ENCODE peak calls at places on chromosome 12, in nine cellular contexts. H is astrocyte of the spinal cord, S is fibroblast of the aortic adventitia, X is fibroblast of pulmonary artery, L is HFF-Myc, O is lower lobe of right lung, U is sigmoid colon, D is cardiac muscle cell, C is kidney. E is an unnamed sample.

GRCh38 chr12:60577607-60578006 is 981.8 kb downstream of the SLC16A7 start:
- DNase-seq in H (no peak), S (no peak), X (no peak), L (no peak), O (no peak), U (no peak), D (no peak), C (no peak), E (no peak)

GRCh38 chr12:45285717-45286116 is 69.8 kb downstream of the ANO6 start:
- DNase-seq in H (no peak), S (no peak), X (no peak), L (no peak), O (no peak), U (no peak), D (no peak), C (no peak), E (no peak)

GRCh38 chr12:70721216-70721615 is 84.0 kb upstream of the PTPRB start:
- DNase-seq in H (no peak), S (no peak), X (no peak), L (no peak), O (no peak), U (no peak), D (no peak), C (no peak), E (no peak)

GRCh38 chr12:80892597-80893445 is 44.9 kb downstream of the LIN7A start:
- DNase-seq in H (peak; percentile 67), S (no peak), X (no peak), L (peak; percentile 3), O (no peak), U (no peak), D (no peak), C (no peak), E (no peak)

GRCh38 chr12:94922561-94922960 is 80.9 kb downstream of the NDUFA12 start:
- DNase-seq in H (peak; percentile 12), S (no peak), X (no peak), L (no peak), O (no peak), U (no peak), D (no peak), C (no peak), E (no peak)

GRCh38 chr12:24038211-24038997 is 88.9 kb upstream of the SOX5 start:
- DNase-seq in H (no peak), S (peak; percentile 8), X (peak; percentile 30), L (no peak), O (no peak), U (no peak), D (no peak), C (no peak), E (no peak)

GRCh38 chr12:4118601-4119156 is 154.9 kb upstream of the CCND2 start:
- DNase-seq in H (no peak), S (no peak), X (no peak), L (no peak), O (no peak), U (peak; percentile 40), D (no peak), C (peak; percentile 51), E (no peak)

GRCh38 chr12:97503073-97503472 is 40.5 kb downstream of the RMST start:
- DNase-seq in H (no peak), S (no peak), X (no peak), L (no peak), O (no peak), U (no peak), D (no peak), C (no peak), E (no peak)

GRCh38 chr12:89179983-89180382 is 172.3 kb downstream of the DUSP6 start:
- DNase-seq in H (peak; percentile 78), S (peak; percentile 98), X (peak; percentile 97), L (peak; percentile 94), O (no peak), U (peak; percentile 82), D (no peak), C (no peak), E (peak; percentile 99)

GRCh38 chr12:6376079-6376941 is 947 bp upstream of the SCNN1A start:
- DNase-seq in H (peak; percentile 68), S (peak; percentile 78), X (peak; percentile 76), L (no peak), O (peak; percentile 90), U (peak; percentile 85), D (peak; percentile 53), C (peak; percentile 96), E (peak; percentile 57)

GRCh38 chr12:6375269-6376078 is at the start of gene SCNN1A:
- DNase-seq in H (no peak), S (no peak), X (no peak), L (no peak), O (peak; percentile 85), U (peak; percentile 64), D (no peak), C (peak; percentile 95), E (no peak)

GRCh38 chr12:6378709-6379427 is 3.5 kb upstream of the SCNN1A start:
- DNase-seq in H (no peak), S (no peak), X (no peak), L (no peak), O (peak; percentile 34), U (peak; percentile 60), D (no peak), C (no peak), E (no peak)

GRCh38 chr12:6377667-6377994 is 2.3 kb upstream of the SCNN1A start:
- DNase-seq in H (no peak), S (no peak), X (no peak), L (no peak), O (peak; percentile 86), U (peak; percentile 62), D (no peak), C (peak; percentile 90), E (no peak)

GRCh38 chr12:6376965-6377666 is 1.8 kb upstream of the SCNN1A start:
- DNase-seq in H (no peak), S (no peak), X (no peak), L (no peak), O (no peak), U (no peak), D (no peak), C (no peak), E (no peak)
- H3K4me3 ChIP-seq in H (no peak overlapping the region), S (no peak overlapping the region), X (no peak overlapping the region), L (no peak overlapping the region), O (peak overlapping the region; percentile 23), U (no peak overlapping the region), D (no peak overlapping the region), C (peak overlapping the region; percentile 44), E (no peak overlapping the region)

GRCh38 chr12:103021538-103022218 is 64.2 kb downstream of the ASCL1 start:
- DNase-seq in H (no peak), S (no peak), X (no peak), L (no peak), O (no peak), U (no peak), D (no peak), C (no peak), E (no peak)
- TF ChIP-seq CTCF in H (no peak), S (no peak), X (no peak), L (no peak), O (no peak), U (no peak), D (no peak), C (no peak), E (no peak)

GRCh38 chr12:125299840-125300239 is 234.6 kb downstream of the AACS start:
- DNase-seq in H (no peak), S (no peak), X (no peak), L (no peak), O (no peak), U (no peak), D (no peak), C (no peak), E (no peak)

GRCh38 chr12:125300249-125300648 is 235.0 kb downstream of the AACS start:
- DNase-seq in H (no peak), S (no peak), X (no peak), L (no peak), O (no peak), U (no peak), D (no peak), C (no peak), E (no peak)

GRCh38 chr12:125305221-125305620 is 240.0 kb downstream of the AACS start:
- DNase-seq in H (no peak), S (no peak), X (no peak), L (no peak), O (no peak), U (no peak), D (no peak), C (no peak), E (no peak)

DNA sequence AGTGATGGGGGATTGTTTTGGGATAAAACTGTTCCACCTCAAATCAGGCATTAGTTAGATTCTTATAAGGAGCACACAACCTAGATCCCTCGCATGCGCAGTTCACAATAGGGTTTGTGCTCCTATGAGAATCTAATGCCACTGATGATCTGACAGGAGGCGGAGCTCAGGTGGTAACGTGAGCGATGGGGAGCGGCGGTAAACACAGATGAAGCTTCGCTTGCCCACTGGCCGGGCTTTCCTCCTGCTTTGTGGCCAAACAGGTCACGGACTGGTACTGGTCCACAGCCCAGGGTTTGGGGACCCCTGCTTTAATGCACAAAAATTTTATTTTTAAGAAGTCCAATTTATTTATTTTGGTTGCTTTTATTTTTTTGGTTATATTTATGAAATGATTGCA is 238.8 kb downstream of the AACS start:
- DNase-seq in H (no peak), S (no peak), X (no peak), L (no peak), O (no peak), U (no peak), D (no peak), C (no peak), E (no peak)
- H3K4me3 ChIP-seq in H (no peak overlapping the region), S (no peak overlapping the region), X (no peak overlapping the region), L (no peak overlapping the region), O (no peak overlapping the region), U (no peak overlapping the region), D (no peak overlapping the region), C (no peak overlapping the region), E (no peak overlapping the region)

GRCh38 chr12:105559292-105559691 is 228.8 kb downstream of the C12orf75 start:
- DNase-seq in H (no peak), S (no peak), X (no peak), L (no peak), O (no peak), U (no peak), D (no peak), C (no peak), E (no peak)

GRCh38 chr12:105567061-105567460 is 236.6 kb downstream of the C12orf75 start:
- DNase-seq in H (peak; percentile 20), S (no peak), X (no peak), L (no peak), O (no peak), U (no peak), D (no peak), C (no peak), E (peak; percentile 62)

GRCh38 chr12:105562727-105563072 is 232.2 kb downstream of the C12orf75 start:
- DNase-seq in H (no peak), S (no peak), X (no peak), L (no peak), O (no peak), U (no peak), D (no peak), C (no peak), E (peak; percentile 77)

GRCh38 chr12:105561981-105562726 is 231.7 kb downstream of the C12orf75 start:
- DNase-seq in H (peak; percentile 94), S (peak; percentile 86), X (peak; percentile 90), L (no peak), O (no peak), U (peak; percentile 76), D (peak; percentile 5), C (peak; percentile 83), E (peak; percentile 86)
- TF ChIP-seq CTCF in H (no peak), S (no peak), X (peak; percentile 7), L (no peak), O (no peak), U (no peak), D (no peak), C (no peak), E (peak; percentile 22)

GRCh38 chr12:58425481-58426392 is 484.4 kb downstream of the ATP23 start:
- DNase-seq in H (peak; percentile 96), S (peak; percentile 93), X (peak; percentile 87), L (peak; percentile 91), O (no peak), U (no peak), D (peak; percentile 18), C (peak; percentile 72), E (peak; percentile 98)
- H3K4me3 ChIP-seq in H (no peak overlapping the region), S (peak overlapping the region; percentile 45), X (no peak overlapping the region), L (peak overlapping the region; percentile 0), O (no peak overlapping the region), U (no peak overlapping the region), D (no peak overlapping the region), C (peak overlapping the region; percentile 3), E (peak overlapping the region; percentile 0)